ENCODE peak calls at places on chromosomes 2 and 18, in five cellular contexts. H, F, L, A and Q are unnamed samples. For H3K27me3, the result is how much of the 10 kb centered on the place peaks cover.

GRCh38 chr2:236531991-236532390 is 37.6 kb upstream of the ACKR3 start:
- DNase-seq in H (no peak), L (no peak), A (no peak), F (peak), Q (no peak)

GRCh38 chr2:101974663-101975062 is 17.1 kb upstream of the IL1R2 start:
- DNase-seq in L (no peak), H (peak), F (no peak), A (no peak), Q (peak)

GRCh38 chr18:5604778-5605177 is 61.0 kb upstream of the EPB41L3 start:
- DNase-seq in A (no peak), F (no peak), H (no peak), L (no peak), Q (no peak)

GRCh38 chr18:23196119-23197004 is 61.1 kb downstream of the CABLES1 start:
- DNase-seq in L (no peak), A (no peak), H (no peak), F (no peak), Q (no peak)

GRCh38 chr2:133200684-133201421 is 367.4 kb downstream of the NCKAP5 start:
- DNase-seq in H (no peak), A (peak), L (no peak), F (peak), Q (peak)

GRCh38 chr2:165268751-165269150 is 29.5 kb downstream of the SCN2A start:
- DNase-seq in L (no peak), H (no peak), A (no peak), F (no peak), Q (no peak)

GRCh38 chr2:234974501-234975385 is 22.9 kb downstream of the SH3BP4 start:
- DNase-seq in A (no peak), L (no peak), H (peak), F (no peak), Q (peak)

GRCh38 chr2:112836695-112837117 is at the start of gene IL1B:
- DNase-seq in F (peak), A (peak), H (no peak), L (no peak), Q (peak)

GRCh38 chr2:45128580-45128997 is 119.3 kb upstream of the SIX2 start:
- DNase-seq in A (peak), L (no peak), H (no peak), F (peak), Q (peak)

GRCh38 chr2:201174687-201175086 is 8.3 kb upstream of the CASP10 start:
- DNase-seq in F (no peak), L (no peak), A (no peak), H (no peak), Q (no peak)

GRCh38 chr2:223944704-223945531 is at the start of gene WDFY1:
- DNase-seq in L (peak), F (peak), A (peak), H (peak), Q (peak)

GRCh38 chr2:124437811-124438210 is 412.7 kb downstream of the CNTNAP5 start:
- DNase-seq in F (no peak), A (no peak), H (peak), L (no peak), Q (no peak)

GRCh38 chr2:54947121-54947520 is 103.1 kb downstream of the RTN4 start:
- DNase-seq in L (no peak), F (no peak), A (no peak), H (no peak), Q (peak)

GRCh38 chr2:200026838-200027237 is 71.5 kb downstream of the MAIP1 start:
- DNase-seq in H (no peak), L (no peak), F (no peak), A (no peak), Q (peak)

GRCh38 chr2:21424375-21424774 is 300.6 kb downstream of the TDRD15 start:
- DNase-seq in H (no peak), F (no peak), A (no peak), L (no peak), Q (no peak)

GRCh38 chr18:2889761-2890192 is 43.0 kb downstream of the EMILIN2 start:
- DNase-seq in L (no peak), F (peak), H (no peak), A (no peak), Q (peak)

GRCh38 chr2:241673189-241673663 is 13.4 kb downstream of the DTYMK start:
- DNase-seq in A (no peak), F (no peak), L (no peak), H (no peak), Q (no peak)

GRCh38 chr2:9178110-9178904 is 28.3 kb upstream of the ASAP2 start:
- DNase-seq in F (peak), A (peak), L (no peak), H (no peak), Q (peak)

GRCh38 chr18:32469691-32470131 is 971 bp downstream of the GAREM1 start:
- DNase-seq in H (peak), A (peak), F (peak), L (no peak), Q (peak)

DNA sequence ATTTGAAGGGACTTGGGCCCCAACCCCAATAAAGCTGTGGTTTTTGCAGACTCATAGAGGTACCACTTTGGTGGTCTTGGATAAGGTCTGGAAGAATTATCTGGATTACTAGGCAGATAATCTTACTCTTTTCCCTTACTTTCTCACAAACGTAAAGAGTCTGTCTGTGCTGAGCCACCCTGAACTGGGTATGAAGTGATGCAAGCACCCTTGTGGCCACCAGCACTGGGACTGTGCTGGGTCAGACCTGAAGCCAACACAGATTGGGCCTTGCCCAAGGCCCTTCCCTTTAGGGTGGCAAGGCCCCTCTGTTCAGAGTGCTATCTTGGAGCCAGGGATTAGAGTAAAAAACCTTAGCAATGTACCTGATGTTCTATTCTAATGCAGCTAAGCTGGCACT is 827.0 kb upstream of the RAB6C start:
- DNase-seq in L (no peak), A (no peak), H (no peak), F (no peak), Q (no peak)
- H3K9ac ChIP-seq in L (no peak), A (no peak), H (no peak), F (no peak), Q (no peak)

DNA sequence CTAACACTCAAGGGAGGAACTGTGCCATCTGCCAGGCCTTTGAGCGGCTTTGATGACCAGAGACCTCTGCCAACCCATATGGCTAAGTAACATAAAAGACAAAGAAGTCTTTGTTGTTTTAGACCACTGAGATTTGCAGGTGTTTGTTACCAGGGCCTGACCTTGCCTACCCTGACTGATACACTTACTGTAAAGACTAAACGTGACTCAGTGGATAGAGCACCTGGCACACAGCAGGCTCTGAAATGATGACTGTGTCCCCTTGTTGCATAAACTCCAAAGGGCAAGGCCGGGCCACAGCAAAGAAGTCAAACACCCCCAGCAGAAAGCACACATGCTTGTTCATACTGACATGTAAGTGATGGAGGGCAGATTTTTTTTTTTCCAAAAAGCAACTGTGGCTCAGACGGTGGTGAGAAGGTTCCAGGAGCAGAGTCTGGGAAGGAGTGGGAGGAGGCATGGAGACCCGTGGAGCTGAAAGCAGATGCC is 7.7 kb upstream of the TEX51 start:
- DNase-seq in L (no peak), A (no peak), H (no peak), F (no peak), Q (no peak)
- H2AFZ ChIP-seq in L (no peak), A (no peak), H (no peak), F (no peak), Q (no peak)

GRCh38 chr2:176164184-176164802 is 7.2 kb downstream of the HOXD3 start:
- DNase-seq in L (no peak), F (no peak), H (no peak), A (no peak), Q (no peak)
- H3K27me3 ChIP-seq in L (half or more), F (half or more), H (half or more), A (under half), Q (under half)

GRCh38 chr2:219506153-219506801 is 7.6 kb downstream of the GMPPA start:
- DNase-seq in L (no peak), H (no peak), F (no peak), A (no peak), Q (no peak)
- H3K9ac ChIP-seq in L (peak), H (no peak), F (no peak), A (no peak), Q (no peak)